ENCODE peak calls at places on chromosomes 12 and 14, in nine cellular contexts. A is H9; R is BJ; D is effector memory CD4-positive, alpha-beta T cell; L is H54; Y is AG10803; M is HTR-8/SVneo; H is psoas muscle; K is NCI-H2081. G is an unnamed sample.

GRCh38 chr12:97545804-97546203 is 83.2 kb downstream of the RMST start:
- DNase-seq in H (no peak), M (no peak), Y (no peak), R (no peak), K (no peak), A (no peak), D (no peak), L (no peak), G (no peak)

GRCh38 chr12:81329088-81329487 is 251.2 kb downstream of the ACSS3 start:
- DNase-seq in A (peak), M (no peak), R (no peak), Y (peak), D (no peak), K (no peak), L (peak), H (no peak), G (peak)

GRCh38 chr14:73620268-73620667 is 8.0 kb downstream of the ACOT6 start:
- DNase-seq in L (no peak), A (no peak), Y (no peak), K (no peak), H (no peak), R (no peak), D (no peak), M (no peak), G (no peak)

GRCh38 chr12:13450231-13451080 is 253.9 kb downstream of the EMP1 start:
- DNase-seq in Y (no peak), K (no peak), H (no peak), A (no peak), D (no peak), L (no peak), R (no peak), M (no peak), G (no peak)

GRCh38 chr14:68790656-68791077 is 2.2 kb downstream of the ZFP36L1 start:
- DNase-seq in R (no peak), A (no peak), H (no peak), Y (no peak), D (peak), L (no peak), K (no peak), M (no peak), G (peak)

GRCh38 chr14:22613091-22613695 is 15.1 kb downstream of the ABHD4 start:
- DNase-seq in M (no peak), A (no peak), Y (peak), D (no peak), R (no peak), K (no peak), H (no peak), L (no peak), G (no peak)

GRCh38 chr12:75334384-75335030 is at the start of gene GLIPR1L1:
- DNase-seq in L (peak), M (peak), K (peak), A (peak), R (peak), Y (peak), D (peak), H (peak), G (peak)

GRCh38 chr14:33629721-33630287 is 321.1 kb downstream of the EGLN3 start:
- DNase-seq in M (no peak), H (no peak), K (no peak), A (no peak), L (no peak), R (no peak), D (no peak), Y (peak), G (no peak)

GRCh38 chr14:92539875-92540274 is 26.3 kb downstream of the RIN3 start:
- DNase-seq in D (no peak), A (no peak), K (no peak), M (no peak), R (no peak), Y (no peak), L (no peak), H (peak), G (no peak)

GRCh38 chr12:122028165-122028591 is 6.5 kb downstream of the BCL7A start:
- DNase-seq in H (no peak), M (no peak), K (peak), L (no peak), D (no peak), Y (no peak), A (no peak), R (no peak), G (no peak)

GRCh38 chr14:75469606-75470237 is 41.9 kb downstream of the JDP2 start:
- DNase-seq in H (peak), D (no peak), L (no peak), M (no peak), Y (no peak), K (peak), A (no peak), R (no peak), G (no peak)

GRCh38 chr12:68439368-68440045 is 107.3 kb upstream of the MDM1 start:
- DNase-seq in M (no peak), H (no peak), A (no peak), K (no peak), L (no peak), D (no peak), Y (no peak), R (no peak), G (no peak)

GRCh38 chr14:20539906-20540305 is 20.9 kb downstream of the RNASE9 start:
- DNase-seq in D (no peak), L (no peak), K (no peak), H (no peak), A (no peak), Y (no peak), R (no peak), M (no peak), G (no peak)

GRCh38 chr12:113071427-113072112 is 15.0 kb downstream of the DTX1 start:
- DNase-seq in M (no peak), R (no peak), K (peak), L (no peak), D (no peak), Y (no peak), H (no peak), A (peak), G (no peak)

GRCh38 chr12:106417926-106418910 is 60.7 kb downstream of the POLR3B start:
- DNase-seq in M (peak), L (peak), Y (peak), K (no peak), H (no peak), R (peak), A (no peak), D (no peak), G (peak)

GRCh38 chr12:56628671-56629458 is 1.3 kb downstream of the BAZ2A start:
- DNase-seq in A (no peak), H (peak), Y (peak), R (no peak), L (no peak), M (no peak), K (peak), D (peak), G (peak)

GRCh38 chr12:105783983-105784947 is 354.5 kb downstream of the NUAK1 start:
- DNase-seq in M (no peak), R (no peak), A (no peak), D (no peak), K (no peak), Y (no peak), H (no peak), L (no peak), G (no peak)

GRCh38 chr12:50542448-50542847 is 37.7 kb downstream of the DIP2B start:
- DNase-seq in Y (peak), K (peak), D (no peak), A (no peak), M (no peak), H (no peak), L (peak), R (no peak), G (no peak)

GRCh38 chr12:127363392-127363791 is 903.6 kb upstream of the TMEM132C start:
- DNase-seq in A (peak), L (no peak), H (no peak), M (no peak), D (no peak), K (peak), Y (no peak), R (no peak), G (peak)

GRCh38 chr14:32090686-32091085 is 13.6 kb downstream of the ARHGAP5 start:
- DNase-seq in L (no peak), M (no peak), R (no peak), K (no peak), D (no peak), Y (no peak), H (no peak), A (no peak), G (no peak)

GRCh38 chr12:3381059-3382047 is 109.7 kb upstream of the PRMT8 start:
- DNase-seq in D (no peak), A (no peak), Y (peak), R (no peak), M (no peak), L (no peak), K (no peak), H (no peak), G (no peak)

GRCh38 chr12:71938728-71939385 is at the start of gene TPH2:
- DNase-seq in H (peak), R (no peak), Y (peak), A (peak), D (no peak), M (peak), L (no peak), K (peak), G (peak)

GRCh38 chr14:64550539-64551333 is 975 bp downstream of the PPP1R36 start:
- DNase-seq in L (no peak), A (no peak), Y (no peak), D (no peak), H (no peak), M (no peak), R (no peak), K (peak), G (no peak)

GRCh38 chr12:123126294-123127144 is 24.4 kb downstream of the PITPNM2 start:
- DNase-seq in K (no peak), H (peak), D (no peak), A (no peak), Y (peak), L (peak), R (peak), M (peak), G (peak)

GRCh38 chr12:122366685-122367475 is 55.6 kb downstream of the CLIP1 start:
- DNase-seq in A (peak), D (no peak), Y (peak), M (peak), K (no peak), H (peak), R (peak), L (peak), G (peak)

GRCh38 chr12:77983859-77984258 is 153.2 kb downstream of the NAV3 start:
- DNase-seq in H (no peak), M (no peak), Y (no peak), L (no peak), R (no peak), A (no peak), D (no peak), K (no peak), G (no peak)

GRCh38 chr12:105279460-105280056 is 43.6 kb upstream of the APPL2 start:
- DNase-seq in A (peak), L (no peak), K (peak), R (no peak), M (no peak), Y (no peak), D (no peak), H (no peak), G (no peak)

GRCh38 chr14:76498536-76498935 is 122.6 kb downstream of the ESRRB start:
- DNase-seq in Y (no peak), K (no peak), M (no peak), L (no peak), R (no peak), D (no peak), A (no peak), H (no peak), G (no peak)

GRCh38 chr14:23119362-23120327 is 590 bp upstream of the CEBPE start:
- DNase-seq in M (no peak), K (no peak), R (no peak), L (no peak), Y (no peak), D (peak), A (no peak), H (no peak), G (peak)

GRCh38 chr12:48084841-48085460 is 20.9 kb downstream of the SENP1 start:
- DNase-seq in R (no peak), Y (no peak), L (no peak), H (no peak), D (no peak), K (no peak), M (no peak), A (no peak), G (no peak)

GRCh38 chr12:31962076-31962475 is 2.9 kb downstream of the RESF1 start:
- DNase-seq in Y (no peak), A (no peak), L (no peak), D (no peak), R (no peak), M (no peak), H (no peak), K (no peak), G (peak)

GRCh38 chr12:91040356-91040755 is 17.5 kb downstream of the KERA start:
- DNase-seq in M (no peak), D (no peak), R (no peak), A (no peak), K (peak), L (no peak), H (no peak), Y (peak), G (no peak)

GRCh38 chr14:81169711-81170103 is 51.1 kb downstream of the GTF2A1 start:
- DNase-seq in M (no peak), R (no peak), Y (peak), D (no peak), H (peak), K (peak), L (no peak), A (peak), G (peak)

GRCh38 chr12:48779869-48780268 is 9.0 kb downstream of the ADCY6 start:
- DNase-seq in A (no peak), R (peak), L (no peak), H (no peak), Y (peak), K (no peak), D (no peak), M (no peak), G (no peak)

GRCh38 chr12:21559855-21560569 is 33.9 kb downstream of the SPX start:
- DNase-seq in Y (peak), H (no peak), L (no peak), K (peak), R (no peak), M (no peak), A (no peak), D (no peak), G (no peak)

GRCh38 chr14:100770046-100770445 is 43.4 kb downstream of the DLK1 start:
- DNase-seq in D (no peak), K (no peak), Y (no peak), A (no peak), L (no peak), H (no peak), R (no peak), M (no peak), G (no peak)

GRCh38 chr12:38905480-38906351 is at the start of gene CPNE8:
- DNase-seq in R (peak), H (peak), A (peak), M (peak), K (peak), D (peak), L (peak), Y (peak), G (peak)

G was measured in mesendoderm.